ENCODE peak calls at places on chromosome 13, in nine cellular contexts. J, G, H, Q, Y, I, O, D and F are unnamed samples. For H3K27me3, the result is how much of the 10 kb centered on the place peaks cover.

GRCh38 chr13:35565273-35565672 is 88.8 kb upstream of the MAB21L1 start:
- DNase-seq in J (no peak), G (no peak), H (no peak), Q (no peak), Y (no peak), I (no peak), O (no peak), D (no peak), F (no peak)

GRCh38 chr13:90768116-90768515 is 579.4 kb upstream of the MIR17HG start:
- DNase-seq in J (no peak), G (no peak), H (no peak), Q (no peak), Y (no peak), I (no peak), O (no peak), D (no peak), F (no peak)

GRCh38 chr13:50149143-50149703 is 134.0 kb downstream of the KCNRG start:
- DNase-seq in J (no peak), G (no peak), H (no peak), Q (no peak), Y (no peak), I (no peak), O (no peak), D (no peak), F (no peak)

GRCh38 chr13:48156466-48156865 is 61.6 kb upstream of the MED4 start:
- DNase-seq in J (no peak), G (peak), H (no peak), Q (peak), Y (no peak), I (no peak), O (peak), D (peak), F (peak)

GRCh38 chr13:76663941-76664340 is 222.3 kb downstream of the KCTD12 start:
- DNase-seq in J (no peak), G (no peak), H (no peak), Q (no peak), Y (no peak), I (no peak), O (no peak), D (no peak), F (no peak)

GRCh38 chr13:56558698-56559320 is 581.9 kb upstream of the PRR20A start:
- DNase-seq in J (no peak), G (no peak), H (no peak), Q (no peak), Y (no peak), I (no peak), O (no peak), D (no peak), F (peak)

GRCh38 chr13:37492061-37492460 is 106.5 kb downstream of the POSTN start:
- DNase-seq in J (no peak), G (no peak), H (peak), Q (no peak), Y (no peak), I (no peak), O (no peak), D (no peak), F (no peak)

GRCh38 chr13:24618219-24618955 is 61.8 kb upstream of the ATP12A start:
- DNase-seq in J (no peak), G (peak), H (no peak), Q (no peak), Y (no peak), I (no peak), O (no peak), D (no peak), F (peak)

GRCh38 chr13:74929436-74929835 is 552.5 kb downstream of the TBC1D4 start:
- DNase-seq in J (no peak), G (no peak), H (no peak), Q (no peak), Y (no peak), I (no peak), O (no peak), D (no peak), F (no peak)

GRCh38 chr13:75452564-75452963 is 29.4 kb downstream of the TBC1D4 start:
- DNase-seq in J (no peak), G (no peak), H (peak), Q (no peak), Y (no peak), I (no peak), O (no peak), D (no peak), F (peak)

GRCh38 chr13:50942630-50943311 is 33.2 kb downstream of the RNASEH2B start:
- DNase-seq in J (no peak), G (no peak), H (no peak), Q (no peak), Y (no peak), I (no peak), O (no peak), D (peak), F (no peak)

GRCh38 chr13:23881408-23881785 is 7.8 kb downstream of the MIPEP start:
- DNase-seq in J (no peak), G (no peak), H (no peak), Q (no peak), Y (no peak), I (no peak), O (no peak), D (no peak), F (no peak)

DNA sequence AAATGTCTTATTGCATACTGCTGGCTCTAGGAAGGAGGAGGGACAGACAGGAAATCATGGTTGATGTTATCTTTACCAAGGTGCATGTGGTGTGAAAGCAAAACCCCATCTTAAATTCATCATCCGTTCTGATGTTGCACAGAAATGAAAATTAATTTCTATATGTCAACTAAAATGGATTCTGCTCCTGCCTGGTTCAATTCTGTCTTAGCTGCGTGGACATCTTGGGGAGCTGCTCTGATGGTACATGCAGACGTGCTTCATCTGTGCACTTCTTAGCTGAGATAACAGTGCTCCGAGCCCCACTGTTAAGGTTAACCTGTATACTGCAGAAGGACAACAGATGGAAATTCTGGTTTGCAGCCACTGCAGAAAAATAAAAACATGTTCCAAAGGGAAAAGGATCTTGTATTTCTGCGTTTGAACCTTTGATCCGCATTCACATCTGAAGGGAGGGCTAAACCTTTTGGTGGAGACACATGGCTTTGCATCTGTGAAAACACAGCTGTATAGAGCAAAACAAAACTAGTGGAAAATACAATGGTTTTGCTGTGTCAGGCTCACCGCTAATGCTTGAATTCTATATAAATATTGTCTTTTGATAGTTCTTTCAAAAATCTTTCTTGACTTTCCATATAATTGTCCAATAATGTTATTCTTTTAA is 155.7 kb downstream of the TM9SF2 start:
- DNase-seq in J (no peak), G (no peak), H (no peak), Q (peak), Y (no peak), I (no peak), O (no peak), D (no peak), F (no peak)
- H3K4me3 ChIP-seq in J (no peak), G (no peak), H (no peak), Q (no peak), Y (no peak), I (no peak), O (no peak), D (peak), F (no peak)

GRCh38 chr13:102089177-102089576 is 312.7 kb downstream of the FGF14 start:
- DNase-seq in J (no peak), G (no peak), H (no peak), Q (no peak), Y (no peak), I (no peak), O (no peak), D (no peak), F (peak)
- TF ChIP-seq CTCF in J (peak), G (no peak), H (no peak), Q (no peak), Y (no peak), I (peak), O (no peak), D (peak), F (peak)

GRCh38 chr13:113729329-113730019 is 29.6 kb upstream of the TMEM255B start:
- DNase-seq in J (peak), G (no peak), H (no peak), Q (no peak), Y (no peak), I (peak), O (no peak), D (no peak), F (no peak)

GRCh38 chr13:113726961-113727411 is 32.0 kb upstream of the TMEM255B start:
- DNase-seq in J (peak), G (no peak), H (peak), Q (no peak), Y (no peak), I (no peak), O (no peak), D (no peak), F (peak)

GRCh38 chr13:113730831-113731191 is 28.2 kb upstream of the TMEM255B start:
- DNase-seq in J (no peak), G (no peak), H (no peak), Q (no peak), Y (no peak), I (no peak), O (no peak), D (no peak), F (no peak)

GRCh38 chr13:113730145-113730750 is 28.8 kb upstream of the TMEM255B start:
- DNase-seq in J (peak), G (no peak), H (no peak), Q (no peak), Y (no peak), I (no peak), O (no peak), D (no peak), F (no peak)

DNA sequence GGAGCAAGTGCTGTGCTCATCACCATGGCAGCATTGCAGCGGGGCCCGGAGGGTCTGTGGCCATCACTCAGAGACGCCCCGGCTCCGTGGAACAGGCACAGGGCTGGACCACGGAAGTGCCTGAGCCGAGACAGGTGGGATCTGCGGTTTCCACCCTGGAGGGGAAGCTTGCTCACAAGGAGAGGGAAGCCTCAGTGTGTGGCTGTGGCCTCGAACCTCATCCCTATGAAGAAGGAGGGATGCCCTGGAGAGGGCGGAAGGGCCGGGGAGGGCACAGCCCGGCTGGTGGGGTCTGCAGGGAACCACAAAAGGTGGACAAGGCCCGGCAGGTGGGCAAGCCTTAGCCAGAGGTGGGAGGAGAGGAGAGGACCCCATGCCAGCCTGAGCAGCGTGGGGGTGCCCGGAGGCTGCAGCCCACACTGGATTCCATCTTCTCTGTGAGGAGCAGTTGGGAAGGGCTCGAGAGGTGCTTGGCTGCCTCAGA is 30.4 kb upstream of the TMEM255B start:
- DNase-seq in J (peak), G (no peak), H (no peak), Q (no peak), Y (no peak), I (no peak), O (no peak), D (no peak), F (no peak)
- H3K27me3 ChIP-seq in J (under half), G (under half), H (under half), Q (under half), Y (under half), I (under half), O (under half), D (under half), F (under half)

GRCh38 chr13:29105779-29106178 is 285.6 kb downstream of the MTUS2 start:
- DNase-seq in J (no peak), G (no peak), H (no peak), Q (no peak), Y (no peak), I (no peak), O (no peak), D (peak), F (no peak)
- H3K4me3 ChIP-seq in J (no peak), G (no peak), H (no peak), Q (no peak), Y (no peak), I (no peak), O (no peak), D (no peak), F (no peak)

DNA sequence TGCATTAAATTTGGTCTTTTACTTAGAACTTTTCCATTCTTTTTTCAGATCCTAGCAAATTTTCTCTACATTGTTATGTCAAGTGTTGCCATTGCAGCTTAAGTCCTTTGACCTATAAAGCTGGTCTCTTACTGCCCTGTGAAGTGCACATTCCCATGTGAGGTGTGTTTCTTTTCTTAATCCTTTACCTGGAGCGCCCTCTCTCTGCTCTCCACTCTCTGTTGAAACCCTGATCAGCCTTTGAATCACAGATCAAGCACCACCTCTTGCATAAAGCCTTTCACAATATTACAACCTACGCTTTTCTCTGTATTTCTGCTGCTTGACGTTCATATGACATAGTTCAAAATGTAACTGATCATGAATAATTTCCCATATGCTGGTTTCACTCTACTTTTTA is 84.8 kb downstream of the PCDH17 start:
- DNase-seq in J (no peak), G (no peak), H (no peak), Q (no peak), Y (no peak), I (no peak), O (no peak), D (peak), F (peak)
- TF ChIP-seq CTCF in J (peak), G (no peak), H (no peak), Q (no peak), Y (no peak), I (no peak), O (no peak), D (peak), F (peak)

DNA sequence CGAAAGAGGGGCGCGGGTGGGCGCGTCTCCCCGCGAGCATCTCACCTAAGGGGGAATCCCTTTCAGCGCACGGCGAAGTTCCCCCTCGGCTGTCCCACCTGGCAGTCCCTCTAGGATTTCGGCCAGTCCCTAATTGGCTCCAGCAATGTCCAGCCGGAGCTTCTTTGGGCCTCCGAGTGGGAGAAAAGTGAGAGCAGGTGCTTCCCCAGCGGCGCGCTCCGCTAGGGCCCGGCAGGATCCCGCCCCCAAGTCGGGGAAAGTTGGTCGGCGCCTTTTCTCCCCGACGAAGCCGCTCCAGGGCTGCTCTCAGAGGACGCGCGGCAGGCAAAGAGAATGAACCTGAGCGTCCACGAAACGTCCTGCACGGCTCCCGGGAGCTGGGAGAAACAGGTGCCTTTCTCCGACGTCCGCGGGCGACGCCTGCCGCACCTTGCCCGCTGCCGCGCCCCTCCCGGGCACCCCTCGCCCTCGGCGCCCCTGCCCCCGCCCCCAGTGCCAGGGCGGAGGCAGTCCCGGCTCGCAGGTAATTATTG is 366 bp upstream of the KL start:
- DNase-seq in J (peak), G (peak), H (no peak), Q (peak), Y (peak), I (peak), O (no peak), D (peak), F (no peak)
- H3K27me3 ChIP-seq in J (under half), G (under half), H (under half), Q (under half), Y (under half), I (under half), O (under half), D (half or more), F (under half)

DNA sequence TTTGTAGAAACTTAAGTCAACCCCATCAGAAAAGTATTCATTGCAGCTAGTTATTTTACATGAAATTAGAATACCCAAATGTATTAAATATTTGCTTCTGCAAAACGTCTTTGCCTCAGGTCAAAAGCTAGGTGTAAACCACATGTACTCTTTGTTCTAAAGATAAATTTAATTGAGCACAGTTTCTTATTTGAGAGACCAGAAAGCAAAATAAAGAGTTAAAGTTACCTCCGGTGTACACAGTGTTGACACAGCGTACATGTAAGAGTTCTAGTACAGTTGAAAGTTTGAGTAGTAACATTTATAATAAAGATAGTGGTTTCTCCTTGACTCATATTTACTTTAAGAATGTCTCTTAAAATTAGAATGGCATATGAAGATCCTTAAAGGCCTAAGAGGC is 2.8 kb downstream of the LRCH1 start:
- DNase-seq in J (no peak), G (no peak), H (no peak), Q (no peak), Y (no peak), I (no peak), O (no peak), D (no peak), F (no peak)
- H3K4me3 ChIP-seq in J (peak), G (peak), H (no peak), Q (no peak), Y (no peak), I (peak), O (peak), D (no peak), F (no peak)

DNA sequence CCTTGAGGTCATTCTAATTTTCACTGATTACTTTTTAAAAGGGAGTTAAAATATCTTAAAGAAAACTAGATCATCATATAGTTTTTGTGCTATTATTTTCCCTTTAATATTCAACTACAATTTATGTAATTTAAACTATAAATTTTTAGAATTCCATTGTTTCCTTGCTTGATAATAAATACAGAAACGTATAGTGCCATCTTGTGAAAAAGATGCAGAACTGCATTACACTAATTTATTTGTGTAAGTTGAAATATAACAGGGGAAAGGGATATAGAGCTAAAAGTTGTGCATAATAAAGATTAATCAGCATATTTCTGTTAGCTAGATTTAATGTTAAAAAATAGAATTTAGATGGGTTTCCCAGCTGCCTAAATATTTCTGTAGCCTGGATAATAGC is 61.5 kb upstream of the TDRD3 start:
- DNase-seq in J (no peak), G (no peak), H (peak), Q (no peak), Y (no peak), I (no peak), O (no peak), D (peak), F (peak)
- TF ChIP-seq CTCF in J (peak), G (peak), H (peak), Q (peak), Y (peak), I (peak), O (peak), D (peak), F (no peak)

GRCh38 chr13:111597041-111598017 is 276.9 kb downstream of the TEX29 start:
- DNase-seq in J (peak), G (no peak), H (no peak), Q (no peak), Y (no peak), I (no peak), O (no peak), D (peak), F (no peak)
- H3K27me3 ChIP-seq in J (under half), G (under half), H (under half), Q (under half), Y (under half), I (half or more), O (under half), D (under half), F (under half)